ENCODE peak calls at places on chromosome 3, in four cellular contexts. L is IMR-90, N is mammary epithelial cell, G is psoas muscle. P is an unnamed sample.

GRCh38 chr3:172313671-172314070 is 134.6 kb downstream of the GHSR start:
- DNase-seq in N (peak; percentile 57), L (peak; percentile 16), G (no peak), P (no peak)

GRCh38 chr3:115709931-115710330 is 86.6 kb downstream of the GAP43 start:
- DNase-seq in L (no peak), G (no peak), N (no peak), P (no peak)

GRCh38 chr3:20837676-20838302 is 651.8 kb upstream of the SGO1 start:
- DNase-seq in L (no peak), N (no peak), G (no peak), P (no peak)

GRCh38 chr3:59469948-59470723 is 420.3 kb upstream of the CFAP20DC start:
- DNase-seq in L (no peak), N (peak; percentile 81), G (no peak), P (no peak)

GRCh38 chr3:54085936-54086335 is 36.4 kb upstream of the CACNA2D3 start:
- DNase-seq in L (no peak), G (no peak), N (no peak), P (no peak)

GRCh38 chr3:194141415-194142155 is 5.6 kb downstream of the HES1 start:
- DNase-seq in L (peak; percentile 90), G (peak; percentile 94), N (peak; percentile 96), P (peak; percentile 97)

GRCh38 chr3:8201886-8202285 is 299.7 kb upstream of the LMCD1 start:
- DNase-seq in L (no peak), N (no peak), G (no peak), P (no peak)

GRCh38 chr3:4999626-5000184 is 20.5 kb downstream of the BHLHE40 start:
- DNase-seq in L (no peak), N (peak; percentile 92), G (no peak), P (no peak)

GRCh38 chr3:105781871-105782270 is 86.9 kb downstream of the CBLB start:
- DNase-seq in N (no peak), G (no peak), L (peak; percentile 19), P (no peak)

GRCh38 chr3:43559961-43560360 is 61.9 kb downstream of the ANO10 start:
- DNase-seq in N (no peak), L (peak; percentile 9), G (no peak), P (no peak)

GRCh38 chr3:133447751-133448477 is 48.1 kb downstream of the BFSP2 start:
- DNase-seq in G (no peak), N (no peak), L (no peak), P (no peak)

GRCh38 chr3:192833177-192833890 is 84.3 kb downstream of the MB21D2 start:
- DNase-seq in G (no peak), N (no peak), L (peak; percentile 92), P (no peak)

GRCh38 chr3:150926328-150926727 is 21.1 kb upstream of the MINDY4B start:
- DNase-seq in G (no peak), N (no peak), L (no peak), P (no peak)

GRCh38 chr3:121574449-121574848 is 6.7 kb downstream of the ARGFX start:
- DNase-seq in L (peak; percentile 24), G (no peak), N (peak; percentile 42), P (no peak)

GRCh38 chr3:82607391-82607790 is 845.9 kb upstream of the GBE1 start:
- DNase-seq in G (no peak), L (no peak), N (no peak), P (no peak)

GRCh38 chr3:23288286-23288685 is 85.2 kb downstream of the UBE2E2 start:
- DNase-seq in L (peak; percentile 20), N (peak; percentile 6), G (no peak), P (no peak)

GRCh38 chr3:42490243-42490642 is 12.2 kb upstream of the VIPR1 start:
- DNase-seq in G (no peak), N (peak; percentile 83), L (no peak), P (no peak)

GRCh38 chr3:128498127-128498626 is 5.2 kb upstream of the GATA2 start:
- DNase-seq in G (no peak), N (no peak), L (no peak), P (no peak)

GRCh38 chr3:149424921-149425320 is 47.5 kb upstream of the TM4SF1 start:
- DNase-seq in N (no peak), L (no peak), G (no peak), P (no peak)

GRCh38 chr3:193824365-193824764 is 231.4 kb downstream of the OPA1 start:
- DNase-seq in L (no peak), G (no peak), N (no peak), P (no peak)

GRCh38 chr3:13019706-13020105 is 53.5 kb downstream of the IQSEC1 start:
- DNase-seq in G (no peak), L (no peak), N (no peak), P (peak; percentile 59)

GRCh38 chr3:13019243-13019701 is 54.0 kb downstream of the IQSEC1 start:
- DNase-seq in L (peak; percentile 76), N (peak; percentile 3), G (peak; percentile 86), P (peak; percentile 59)

GRCh38 chr3:13021141-13021933 is 51.9 kb downstream of the IQSEC1 start:
- DNase-seq in N (no peak), G (peak; percentile 81), L (no peak), P (no peak)

GRCh38 chr3:13018561-13019242 is 54.5 kb downstream of the IQSEC1 start:
- DNase-seq in N (no peak), G (peak; percentile 55), L (no peak), P (peak; percentile 69)

DNA sequence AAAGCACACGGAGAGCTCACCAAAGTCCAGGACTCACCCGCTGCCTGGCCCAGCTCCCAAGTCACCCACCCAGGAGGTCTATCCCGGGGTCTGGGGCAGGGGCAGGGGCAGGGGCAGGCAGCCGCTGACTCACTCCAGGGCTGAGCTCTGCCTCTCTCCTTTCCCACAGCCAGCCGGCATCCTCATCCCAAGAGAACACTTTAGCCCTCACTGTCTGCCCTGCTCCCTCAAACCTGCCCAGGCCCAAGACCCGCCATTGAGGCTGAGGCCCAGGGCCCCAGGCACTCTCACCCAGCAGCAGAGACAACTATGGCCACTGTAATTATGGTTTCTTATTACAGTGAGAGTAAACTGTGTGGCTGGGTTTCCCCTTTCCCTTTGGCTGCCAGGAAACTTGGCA is 53.1 kb downstream of the IQSEC1 start:
- DNase-seq in G (no peak), L (no peak), N (no peak), P (peak; percentile 60)
- H3K4me1 ChIP-seq in G (peaks cover 23% of the 10 kb centered on the region), L (peaks cover 32% of the 10 kb centered on the region), N (peaks cover 5% of the 10 kb centered on the region), P (no peaks in the 10 kb centered on the region)

GRCh38 chr3:47004369-47005211 is 25.1 kb downstream of the NBEAL2 start:
- DNase-seq in L (no peak), G (peak; percentile 47), N (no peak), P (peak; percentile 70)

GRCh38 chr3:47003461-47004368 is 24.2 kb downstream of the NBEAL2 start:
- DNase-seq in N (no peak), L (no peak), G (peak; percentile 50), P (peak; percentile 61)

GRCh38 chr3:47001731-47002489 is 22.4 kb downstream of the NBEAL2 start:
- DNase-seq in G (peak; percentile 45), L (no peak), N (no peak), P (peak; percentile 68)

GRCh38 chr3:47000922-47001730 is 21.7 kb downstream of the NBEAL2 start:
- DNase-seq in G (peak; percentile 44), N (no peak), L (no peak), P (peak; percentile 61)

GRCh38 chr3:47002490-47003410 is 23.3 kb downstream of the NBEAL2 start:
- DNase-seq in N (no peak), G (peak; percentile 54), L (no peak), P (peak; percentile 67)
- TF ChIP-seq CTCF in N (no peak), G (no peak), L (no peak), P (no peak)

DNA sequence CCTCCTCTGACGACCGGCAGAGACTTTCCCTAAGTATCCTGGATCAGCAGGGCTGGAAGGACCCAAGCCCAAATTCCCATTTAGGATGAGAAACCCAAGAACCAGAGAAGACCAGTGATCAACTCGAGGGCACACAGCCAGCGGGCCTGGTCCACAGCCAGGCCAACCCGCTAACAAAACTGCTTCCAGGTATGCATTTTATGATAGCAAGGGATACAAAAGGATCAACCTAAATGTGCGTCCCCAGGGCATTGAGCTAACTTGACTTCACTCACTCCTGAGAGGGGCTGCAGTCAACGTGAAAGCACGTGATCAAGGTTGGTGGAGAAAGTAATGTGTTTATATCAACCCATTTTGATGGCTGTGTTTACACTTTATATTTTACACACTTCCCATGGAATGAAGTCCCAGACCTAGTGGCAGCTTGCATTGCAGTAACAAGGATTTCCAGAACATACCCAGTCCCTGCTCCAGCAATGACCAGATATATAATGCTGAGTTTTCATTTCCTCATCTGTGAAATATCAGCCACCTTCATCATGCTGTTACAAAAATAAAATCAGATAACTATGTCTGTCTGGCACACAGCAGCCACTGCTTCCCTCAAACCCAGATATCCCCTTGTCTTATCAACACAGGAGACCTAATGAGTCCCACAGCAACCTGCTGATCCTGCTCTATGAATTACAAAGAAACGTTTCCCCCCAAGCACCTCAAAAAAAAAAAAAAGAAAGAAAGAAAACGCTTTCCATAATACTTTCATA is 2.1 kb downstream of the KLHL6 start:
- DNase-seq in N (no peak), L (no peak), G (no peak), P (no peak)
- H3K4me1 ChIP-seq in N (peaks cover 3% of the 10 kb centered on the region), L (no peaks in the 10 kb centered on the region), G (peaks cover 4% of the 10 kb centered on the region), P (peaks cover 7% of the 10 kb centered on the region)

GRCh38 chr3:124281453-124282316 is 289.8 kb upstream of the ROPN1 start:
- DNase-seq in N (peak; percentile 41), G (no peak), L (peak; percentile 55), P (no peak)
- TF ChIP-seq CTCF in N (peak; percentile 66), G (peak; percentile 54), L (peak; percentile 67), P (peak; percentile 71)